ENCODE peak calls at places on chromosomes 4 and X, in six cellular contexts. Q is stomach, A is IMR-90, E is tibial nerve, J is endothelial cell of umbilical vein, M is ovary. H is an unnamed sample.

GRCh38 chr4:147916351-147916750 is 184.5 kb downstream of the ARHGAP10 start:
- DNase-seq in Q (no peak), A (no peak), E (no peak), J (peak; percentile 86), M (no peak), H (no peak)

GRCh38 chrX:136061302-136061701 is 76.1 kb downstream of the SLC9A6 start:
- DNase-seq in Q (no peak), A (no peak), E (no peak), J (no peak), M (no peak), H (no peak)

GRCh38 chr4:80017125-80017854 is 55.7 kb downstream of the ANTXR2 start:
- DNase-seq in Q (no peak), A (peak; percentile 96), E (no peak), J (peak; percentile 3), M (no peak), H (no peak)

GRCh38 chrX:107985032-107985431 is 2.9 kb upstream of the TEX13B start:
- DNase-seq in Q (no peak), A (no peak), E (no peak), J (no peak), M (no peak), H (no peak)

GRCh38 chr4:26491449-26492170 is 1.3 kb upstream of the CCKAR start:
- DNase-seq in Q (no peak), A (no peak), E (no peak), J (no peak), M (no peak), H (no peak)

GRCh38 chr4:164529486-164529885 is 224.4 kb upstream of the SMIM31 start:
- DNase-seq in Q (no peak), A (no peak), E (no peak), J (no peak), M (no peak), H (no peak)

GRCh38 chr4:6461301-6462165 is 10.9 kb downstream of the PPP2R2C start:
- DNase-seq in Q (peak; percentile 15), A (peak; percentile 6), E (no peak), J (no peak), M (no peak), H (peak; percentile 66)

GRCh38 chr4:88697113-88697512 is 516 bp downstream of the NAP1L5 start:
- DNase-seq in Q (no peak), A (peak; percentile 52), E (no peak), J (peak; percentile 31), M (peak; percentile 40), H (no peak)

GRCh38 chrX:134418317-134419113 is 41.5 kb upstream of the HPRT1 start:
- DNase-seq in Q (no peak), A (peak; percentile 1), E (no peak), J (no peak), M (peak; percentile 11), H (no peak)

GRCh38 chr4:137644201-137644600 is 111.9 kb upstream of the PCDH18 start:
- DNase-seq in Q (no peak), A (peak; percentile 62), E (no peak), J (peak; percentile 8), M (no peak), H (no peak)

GRCh38 chr4:54683616-54684346 is 26.0 kb downstream of the KIT start:
- DNase-seq in Q (peak; percentile 46), A (no peak), E (no peak), J (peak; percentile 39), M (no peak), H (no peak)

GRCh38 chr4:143343276-143343831 is 6.7 kb downstream of the GAB1 start:
- DNase-seq in Q (no peak), A (no peak), E (no peak), J (no peak), M (no peak), H (no peak)

GRCh38 chrX:13506574-13506973 is 62.8 kb upstream of the EGFL6 start:
- DNase-seq in Q (peak; percentile 48), A (peak; percentile 61), E (no peak), J (peak; percentile 34), M (peak; percentile 21), H (no peak)

GRCh38 chrX:13415551-13415950 is 95.7 kb upstream of the ATXN3L start:
- DNase-seq in Q (no peak), A (no peak), E (no peak), J (no peak), M (no peak), H (no peak)

GRCh38 chrX:111035256-111035655 is 60.7 kb upstream of the PAK3 start:
- DNase-seq in Q (no peak), A (no peak), E (no peak), J (no peak), M (no peak), H (no peak)

GRCh38 chr4:40194602-40195161 is 2.1 kb upstream of the RHOH start:
- DNase-seq in Q (no peak), A (peak; percentile 45), E (no peak), J (peak; percentile 17), M (no peak), H (no peak)

GRCh38 chr4:47510506-47511143 is 25.6 kb downstream of the ATP10D start:
- DNase-seq in Q (no peak), A (peak; percentile 43), E (no peak), J (peak; percentile 68), M (no peak), H (no peak)

GRCh38 chrX:13266641-13267420 is 53.0 kb downstream of the ATXN3L start:
- DNase-seq in Q (no peak), A (peak; percentile 49), E (no peak), J (no peak), M (no peak), H (no peak)

GRCh38 chr4:156528216-156528615 is 443.4 kb downstream of the PDGFC start:
- DNase-seq in Q (no peak), A (peak; percentile 24), E (no peak), J (no peak), M (no peak), H (no peak)

GRCh38 chrX:150842198-150842553 is 56.3 kb downstream of the CD99L2 start:
- DNase-seq in Q (no peak), A (no peak), E (no peak), J (no peak), M (no peak), H (no peak)

GRCh38 chr4:30553151-30553550 is 167.0 kb upstream of the PCDH7 start:
- DNase-seq in Q (no peak), A (no peak), E (no peak), J (no peak), M (no peak), H (no peak)

GRCh38 chr4:165457793-165458192 is 79.0 kb downstream of the CPE start:
- DNase-seq in Q (no peak), A (no peak), E (no peak), J (no peak), M (no peak), H (no peak)

GRCh38 chr4:108146819-108147218 is 21.9 kb downstream of the LEF1 start:
- DNase-seq in Q (no peak), A (no peak), E (no peak), J (no peak), M (no peak), H (no peak)

GRCh38 chr4:185898413-185898812 is 86.4 kb upstream of the SORBS2 start:
- DNase-seq in Q (no peak), A (no peak), E (no peak), J (no peak), M (no peak), H (no peak)
- TF ChIP-seq POLR2A in Q (no peak), A (no peak), E (no peak), J (no peak), M (no peak), H (no peak)

DNA sequence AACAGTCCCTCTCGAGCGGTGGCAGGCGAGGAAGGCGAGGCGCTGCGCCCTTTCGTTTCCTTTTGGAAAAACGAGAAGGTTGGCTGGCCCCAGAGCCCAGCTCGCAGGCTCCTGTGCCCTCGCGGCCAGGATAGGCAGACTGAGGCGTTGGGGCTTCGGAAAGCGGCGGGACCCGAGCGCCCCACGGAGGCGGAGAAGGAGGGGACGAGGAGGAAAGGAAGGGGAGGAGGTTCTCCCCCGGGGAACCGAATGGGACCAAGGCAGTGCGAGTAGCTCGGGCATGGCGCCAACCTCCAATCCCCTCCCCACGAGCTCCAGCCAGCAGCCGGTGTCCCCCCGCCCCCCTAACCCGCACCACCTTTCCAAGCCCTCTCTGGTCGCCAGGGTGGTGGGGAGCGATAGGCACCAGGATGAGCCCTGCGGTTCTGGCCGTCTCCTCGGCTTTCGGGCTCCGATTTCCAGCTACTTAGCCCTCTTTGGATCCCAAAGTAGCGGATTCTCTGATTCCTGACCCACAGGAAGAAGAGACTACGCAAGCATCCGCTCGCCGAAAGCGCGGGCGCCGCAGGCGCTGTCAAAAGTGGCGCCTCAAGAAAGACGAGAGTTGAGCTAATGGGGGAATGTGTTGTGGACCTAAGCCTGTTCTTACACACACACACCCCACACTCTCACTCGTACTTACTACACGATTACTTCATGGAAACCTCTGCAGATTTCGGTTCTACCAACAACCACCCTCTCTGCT is 15.2 kb upstream of the ZIC3 start:
- DNase-seq in Q (no peak), A (no peak), E (no peak), J (no peak), M (no peak), H (no peak)
- H3K27me3 ChIP-seq in Q (peaks cover 60% of the 10 kb centered on the region), A (peaks cover 6% of the 10 kb centered on the region), E (peaks cover 2% of the 10 kb centered on the region), J (peaks cover 9% of the 10 kb centered on the region), M (no peaks in the 10 kb centered on the region), H (peaks cover 63% of the 10 kb centered on the region)

GRCh38 chr4:7938513-7939376 is 916 bp downstream of the AFAP1 start:
- DNase-seq in Q (peak; percentile 38), A (peak; percentile 45), E (no peak), J (peak; percentile 57), M (peak; percentile 23), H (no peak)

GRCh38 chr4:7936963-7937362 is 2.7 kb downstream of the AFAP1 start:
- DNase-seq in Q (no peak), A (no peak), E (no peak), J (no peak), M (no peak), H (no peak)

GRCh38 chr4:7941111-7942018 is 1.7 kb upstream of the AFAP1 start:
- DNase-seq in Q (no peak), A (no peak), E (no peak), J (no peak), M (no peak), H (no peak)

GRCh38 chr4:7942019-7942556 is 2.4 kb upstream of the AFAP1 start:
- DNase-seq in Q (no peak), A (no peak), E (no peak), J (no peak), M (no peak), H (no peak)

GRCh38 chr4:7939377-7940108 is at the start of gene AFAP1:
- DNase-seq in Q (peak; percentile 89), A (peak; percentile 76), E (peak; percentile 81), J (peak; percentile 93), M (peak; percentile 88), H (peak; percentile 94)
- TF ChIP-seq POLR2A in Q (no peak), A (peak; percentile 90), E (peak; percentile 72), J (peak; percentile 93), M (peak; percentile 70), H (peak; percentile 45)

GRCh38 chr4:1748465-1748995 is 27.2 kb downstream of the TACC3 start:
- DNase-seq in Q (peak; percentile 83), A (peak; percentile 41), E (peak; percentile 32), J (peak; percentile 58), M (peak; percentile 48), H (no peak)

GRCh38 chr4:1745697-1746096 is 24.4 kb downstream of the TACC3 start:
- DNase-seq in Q (no peak), A (no peak), E (no peak), J (no peak), M (no peak), H (no peak)

GRCh38 chr4:1747603-1747967 is 26.3 kb downstream of the TACC3 start:
- DNase-seq in Q (no peak), A (no peak), E (no peak), J (no peak), M (no peak), H (no peak)

GRCh38 chr4:1746265-1746691 is 25.0 kb downstream of the TACC3 start:
- DNase-seq in Q (peak; percentile 80), A (peak; percentile 45), E (peak; percentile 28), J (peak; percentile 75), M (peak; percentile 55), H (no peak)

GRCh38 chr4:1746919-1747602 is 25.7 kb downstream of the TACC3 start:
- DNase-seq in Q (peak; percentile 56), A (no peak), E (no peak), J (no peak), M (no peak), H (no peak)
- H3K27me3 ChIP-seq in Q (peaks cover 4% of the 10 kb centered on the region), A (no peaks in the 10 kb centered on the region), E (no peaks in the 10 kb centered on the region), J (no peaks in the 10 kb centered on the region), M (no peaks in the 10 kb centered on the region), H (peaks cover 4% of the 10 kb centered on the region)

H was measured in suprapubic skin.